ENCODE peak calls at places on chromosomes 7 and 10, in five cellular contexts. One of them, this sample, is unnamed.

GRCh38 chr7:55005241-55005836 is 13.5 kb upstream of the EGFR start:
- DNase-seq in NCI-H748 treated with DMSO at 0.1 percent for 48 hours: no peak
- DNase-seq in HT1080: no peak
- DNase-seq in ELR: no peak
- DNase-seq in right lobe of liver: no peak
- DNase-seq in this sample: no peak

GRCh38 chr10:86758231-86759072 is 2.0 kb downstream of the BMPR1A start:
- DNase-seq in NCI-H748 treated with DMSO at 0.1 percent for 48 hours: no peak
- DNase-seq in HT1080: peak
- DNase-seq in ELR: peak
- DNase-seq in right lobe of liver: no peak
- DNase-seq in this sample: no peak

GRCh38 chr7:33904680-33905388 is 505 bp upstream of the BMPER start:
- DNase-seq in NCI-H748 treated with DMSO at 0.1 percent for 48 hours: no peak
- DNase-seq in HT1080: peak
- DNase-seq in ELR: peak
- DNase-seq in right lobe of liver: peak
- DNase-seq in this sample: peak

GRCh38 chr7:36987363-36987724 is 263.1 kb upstream of the AOAH start:
- DNase-seq in NCI-H748 treated with DMSO at 0.1 percent for 48 hours: no peak
- DNase-seq in HT1080: no peak
- DNase-seq in ELR: no peak
- DNase-seq in right lobe of liver: no peak
- DNase-seq in this sample: no peak

GRCh38 chr10:121179006-121179405 is 327.8 kb downstream of the WDR11 start:
- DNase-seq in NCI-H748 treated with DMSO at 0.1 percent for 48 hours: no peak
- DNase-seq in HT1080: no peak
- DNase-seq in ELR: no peak
- DNase-seq in right lobe of liver: no peak
- DNase-seq in this sample: no peak

GRCh38 chr10:104450490-104450889 is 96.9 kb downstream of the CFAP58 start:
- DNase-seq in NCI-H748 treated with DMSO at 0.1 percent for 48 hours: no peak
- DNase-seq in HT1080: no peak
- DNase-seq in ELR: no peak
- DNase-seq in right lobe of liver: no peak
- DNase-seq in this sample: no peak

GRCh38 chr10:17607603-17608332 is 9.4 kb downstream of the HACD1 start:
- DNase-seq in NCI-H748 treated with DMSO at 0.1 percent for 48 hours: peak
- DNase-seq in HT1080: peak
- DNase-seq in ELR: peak
- DNase-seq in right lobe of liver: no peak
- DNase-seq in this sample: peak

GRCh38 chr7:147711429-147711828 is 879.1 kb upstream of the C7orf33 start:
- DNase-seq in NCI-H748 treated with DMSO at 0.1 percent for 48 hours: no peak
- DNase-seq in HT1080: no peak
- DNase-seq in ELR: no peak
- DNase-seq in right lobe of liver: no peak
- DNase-seq in this sample: no peak

GRCh38 chr10:119970107-119970506 is 77.6 kb downstream of the SEC23IP start:
- DNase-seq in NCI-H748 treated with DMSO at 0.1 percent for 48 hours: no peak
- DNase-seq in HT1080: no peak
- DNase-seq in ELR: no peak
- DNase-seq in right lobe of liver: no peak
- DNase-seq in this sample: no peak

GRCh38 chr10:101484154-101484748 is 103.8 kb downstream of the POLL start:
- DNase-seq in NCI-H748 treated with DMSO at 0.1 percent for 48 hours: no peak
- DNase-seq in HT1080: no peak
- DNase-seq in ELR: no peak
- DNase-seq in right lobe of liver: no peak
- DNase-seq in this sample: no peak

GRCh38 chr7:101924171-101924570 is 106.7 kb downstream of the CUX1 start:
- DNase-seq in NCI-H748 treated with DMSO at 0.1 percent for 48 hours: no peak
- DNase-seq in HT1080: peak
- DNase-seq in ELR: peak
- DNase-seq in right lobe of liver: no peak
- DNase-seq in this sample: peak

GRCh38 chr7:106009511-106010226 is 46.6 kb downstream of the CDHR3 start:
- DNase-seq in NCI-H748 treated with DMSO at 0.1 percent for 48 hours: peak
- DNase-seq in HT1080: peak
- DNase-seq in ELR: peak
- DNase-seq in right lobe of liver: peak
- DNase-seq in this sample: peak

GRCh38 chr10:74922921-74923320 is 96.5 kb downstream of the KAT6B start:
- DNase-seq in NCI-H748 treated with DMSO at 0.1 percent for 48 hours: no peak
- DNase-seq in HT1080: peak
- DNase-seq in ELR: peak
- DNase-seq in right lobe of liver: no peak
- DNase-seq in this sample: no peak

GRCh38 chr7:147771344-147771743 is 819.2 kb upstream of the C7orf33 start:
- DNase-seq in NCI-H748 treated with DMSO at 0.1 percent for 48 hours: no peak
- DNase-seq in HT1080: no peak
- DNase-seq in ELR: no peak
- DNase-seq in right lobe of liver: no peak
- DNase-seq in this sample: no peak

GRCh38 chr7:20193242-20193777 is 23.9 kb downstream of the MACC1 start:
- DNase-seq in NCI-H748 treated with DMSO at 0.1 percent for 48 hours: no peak
- DNase-seq in HT1080: no peak
- DNase-seq in ELR: no peak
- DNase-seq in right lobe of liver: no peak
- DNase-seq in this sample: no peak

GRCh38 chr10:17115683-17116082 is 13.9 kb downstream of the CUBN start:
- DNase-seq in NCI-H748 treated with DMSO at 0.1 percent for 48 hours: no peak
- DNase-seq in HT1080: peak
- DNase-seq in ELR: peak
- DNase-seq in right lobe of liver: no peak
- DNase-seq in this sample: no peak

GRCh38 chr10:78986419-78986818 is 82.3 kb upstream of the ZMIZ1 start:
- DNase-seq in NCI-H748 treated with DMSO at 0.1 percent for 48 hours: no peak
- DNase-seq in HT1080: no peak
- DNase-seq in ELR: no peak
- DNase-seq in right lobe of liver: no peak
- DNase-seq in this sample: no peak

GRCh38 chr7:134954197-134955082 is 31.9 kb upstream of the AGBL3 start:
- DNase-seq in NCI-H748 treated with DMSO at 0.1 percent for 48 hours: no peak
- DNase-seq in HT1080: peak
- DNase-seq in ELR: peak
- DNase-seq in right lobe of liver: no peak
- DNase-seq in this sample: no peak

GRCh38 chr10:132657127-132657706 is 119.6 kb downstream of the INPP5A start:
- DNase-seq in NCI-H748 treated with DMSO at 0.1 percent for 48 hours: no peak
- DNase-seq in HT1080: no peak
- DNase-seq in ELR: no peak
- DNase-seq in right lobe of liver: no peak
- DNase-seq in this sample: no peak

GRCh38 chr7:147858421-147858820 is 732.1 kb upstream of the C7orf33 start:
- DNase-seq in NCI-H748 treated with DMSO at 0.1 percent for 48 hours: no peak
- DNase-seq in HT1080: no peak
- DNase-seq in ELR: no peak
- DNase-seq in right lobe of liver: no peak
- DNase-seq in this sample: no peak

GRCh38 chr10:116732546-116732945 is 9.8 kb downstream of the HSPA12A start:
- DNase-seq in NCI-H748 treated with DMSO at 0.1 percent for 48 hours: no peak
- DNase-seq in HT1080: no peak
- DNase-seq in ELR: no peak
- DNase-seq in right lobe of liver: no peak
- DNase-seq in this sample: no peak

GRCh38 chr10:122462533-122463465 is 1.4 kb downstream of the HTRA1 start:
- DNase-seq in NCI-H748 treated with DMSO at 0.1 percent for 48 hours: no peak
- DNase-seq in HT1080: no peak
- DNase-seq in ELR: peak
- DNase-seq in right lobe of liver: peak
- DNase-seq in this sample: peak

GRCh38 chr10:60291354-60291930 is 98.2 kb downstream of the ANK3 start:
- DNase-seq in NCI-H748 treated with DMSO at 0.1 percent for 48 hours: no peak
- DNase-seq in HT1080: no peak
- DNase-seq in ELR: no peak
- DNase-seq in right lobe of liver: no peak
- DNase-seq in this sample: no peak

GRCh38 chr10:89301231-89301630 is 615 bp upstream of the IFIT2 start:
- DNase-seq in NCI-H748 treated with DMSO at 0.1 percent for 48 hours: no peak
- DNase-seq in HT1080: no peak
- DNase-seq in ELR: peak
- DNase-seq in right lobe of liver: no peak
- DNase-seq in this sample: peak

GRCh38 chr10:36443233-36443632 is 682.2 kb upstream of the ANKRD30A start:
- DNase-seq in NCI-H748 treated with DMSO at 0.1 percent for 48 hours: no peak
- DNase-seq in HT1080: no peak
- DNase-seq in ELR: no peak
- DNase-seq in right lobe of liver: no peak
- DNase-seq in this sample: no peak

GRCh38 chr7:108316708-108317107 is 139.5 kb downstream of the NRCAM start:
- DNase-seq in NCI-H748 treated with DMSO at 0.1 percent for 48 hours: no peak
- DNase-seq in HT1080: no peak
- DNase-seq in ELR: no peak
- DNase-seq in right lobe of liver: no peak
- DNase-seq in this sample: no peak

GRCh38 chr7:80900583-80901576 is 18.0 kb downstream of the SEMA3C start:
- DNase-seq in NCI-H748 treated with DMSO at 0.1 percent for 48 hours: no peak
- DNase-seq in HT1080: peak
- DNase-seq in ELR: peak
- DNase-seq in right lobe of liver: no peak
- DNase-seq in this sample: no peak

GRCh38 chr7:19290936-19291335 is 145.7 kb upstream of the FERD3L start:
- DNase-seq in NCI-H748 treated with DMSO at 0.1 percent for 48 hours: no peak
- DNase-seq in HT1080: no peak
- DNase-seq in ELR: peak
- DNase-seq in right lobe of liver: no peak
- DNase-seq in this sample: no peak

GRCh38 chr10:127563718-127564553 is 14.8 kb downstream of the NPS start:
- DNase-seq in NCI-H748 treated with DMSO at 0.1 percent for 48 hours: no peak
- DNase-seq in HT1080: no peak
- DNase-seq in ELR: peak
- DNase-seq in right lobe of liver: no peak
- DNase-seq in this sample: no peak

This sample was measured in mucosa of descending colon.